ENCODE peak calls at places on chromosomes 3 and 15, in eight cellular contexts. B is mammary epithelial cell, X is pancreas, Z is fibroblast of lung, U is psoas muscle, N is stomach, V is sigmoid colon, P is astrocyte. Q is an unnamed sample.
A peak's percentile ranks its signal among the peaks of the same experiment; 100 is the strongest.

GRCh38 chr15:71747128-71748083 is 62.9 kb upstream of the NR2E3 start:
- DNase-seq in P (peak; percentile 82), U (no peak), B (peak; percentile 88), N (no peak), Z (peak; percentile 83), V (no peak), X (no peak), Q (no peak)

GRCh38 chr3:86282106-86282787 is 708.7 kb downstream of the VGLL3 start:
- DNase-seq in X (peak; percentile 54), P (no peak), B (no peak), V (no peak), N (no peak), U (peak; percentile 39), Z (no peak), Q (no peak)

GRCh38 chr3:59425942-59426341 is 376.1 kb upstream of the CFAP20DC start:
- DNase-seq in U (no peak), X (no peak), Z (no peak), B (no peak), P (no peak), N (no peak), V (no peak), Q (no peak)

GRCh38 chr15:100829457-100829856 is 50.2 kb upstream of the ALDH1A3 start:
- DNase-seq in V (no peak), N (no peak), P (no peak), B (no peak), X (no peak), U (no peak), Z (no peak), Q (no peak)

GRCh38 chr3:14256046-14256445 is 77.4 kb downstream of the LSM3 start:
- DNase-seq in N (no peak), V (no peak), Z (no peak), X (no peak), P (no peak), B (no peak), U (no peak), Q (no peak)

GRCh38 chr3:112811150-112811884 is 35.3 kb downstream of the CD200R1L start:
- DNase-seq in B (no peak), X (no peak), P (peak; percentile 94), U (no peak), V (peak; percentile 83), N (no peak), Z (peak; percentile 94), Q (peak; percentile 30)

GRCh38 chr3:48236531-48236930 is 4.4 kb upstream of the ZNF589 start:
- DNase-seq in Z (no peak), V (peak; percentile 47), N (no peak), X (no peak), P (no peak), U (no peak), B (no peak), Q (no peak)

GRCh38 chr3:111315911-111316310 is 226.1 kb upstream of the CD96 start:
- DNase-seq in N (no peak), B (peak; percentile 30), Z (peak; percentile 79), U (no peak), V (no peak), P (peak; percentile 78), X (no peak), Q (no peak)

GRCh38 chr3:178562869-178563232 is 26.6 kb downstream of the KCNMB2 start:
- DNase-seq in V (no peak), U (no peak), Z (no peak), B (no peak), X (no peak), N (no peak), P (peak; percentile 10), Q (no peak)

GRCh38 chr3:192090586-192090985 is 629.6 kb downstream of the PYDC2 start:
- DNase-seq in P (no peak), V (no peak), N (no peak), U (no peak), Z (no peak), X (no peak), B (no peak), Q (no peak)

GRCh38 chr3:15367059-15367458 is 34.7 kb upstream of the SH3BP5 start:
- DNase-seq in X (no peak), P (peak; percentile 44), N (no peak), V (no peak), B (peak; percentile 54), U (no peak), Z (peak; percentile 12), Q (no peak)

GRCh38 chr3:114293846-114294245 is at the start of gene TIGIT:
- DNase-seq in X (no peak), V (no peak), U (no peak), Z (no peak), N (no peak), P (no peak), B (no peak), Q (no peak)

GRCh38 chr3:66038384-66038725 is 363 bp downstream of the MAGI1 start:
- DNase-seq in U (no peak), P (no peak), B (no peak), Z (no peak), V (no peak), N (no peak), X (no peak), Q (no peak)

GRCh38 chr3:197466586-197467399 is 89.0 kb downstream of the BDH1 start:
- DNase-seq in B (peak; percentile 56), U (no peak), X (no peak), Z (peak; percentile 71), P (peak; percentile 75), N (no peak), V (no peak), Q (no peak)

GRCh38 chr3:143002083-143002712 is 828 bp downstream of the U2SURP start:
- DNase-seq in Z (peak; percentile 47), V (no peak), N (no peak), U (no peak), P (peak; percentile 10), B (peak; percentile 41), X (no peak), Q (no peak)

GRCh38 chr15:78438595-78439285 is 724 bp downstream of the IREB2 start:
- DNase-seq in U (no peak), Z (peak; percentile 24), V (no peak), P (peak; percentile 11), N (no peak), X (no peak), B (peak; percentile 11), Q (no peak)

GRCh38 chr15:76347507-76348055 is 11.0 kb downstream of the ISL2 start:
- DNase-seq in B (no peak), P (no peak), U (no peak), N (no peak), V (no peak), X (no peak), Z (no peak), Q (no peak)

GRCh38 chr3:62585861-62586260 is 212.5 kb upstream of the FEZF2 start:
- DNase-seq in U (no peak), Z (no peak), X (no peak), B (no peak), N (no peak), V (no peak), P (no peak), Q (no peak)

GRCh38 chr3:193874997-193875593 is 260.9 kb upstream of the HES1 start:
- DNase-seq in V (no peak), B (no peak), P (no peak), Z (no peak), U (no peak), X (no peak), N (no peak), Q (no peak)

GRCh38 chr3:72342450-72342849 is 505.8 kb downstream of the SHQ1 start:
- DNase-seq in P (no peak), N (no peak), Z (no peak), X (no peak), V (no peak), U (no peak), B (no peak), Q (no peak)

GRCh38 chr3:72340056-72340455 is 508.2 kb downstream of the SHQ1 start:
- DNase-seq in U (no peak), V (no peak), B (no peak), N (no peak), Z (no peak), X (no peak), P (no peak), Q (no peak)

GRCh38 chr3:72340476-72341379 is 507.5 kb downstream of the SHQ1 start:
- DNase-seq in N (no peak), X (no peak), V (no peak), P (no peak), Z (no peak), U (no peak), B (peak; percentile 22), Q (no peak)

GRCh38 chr3:72341943-72342342 is 506.3 kb downstream of the SHQ1 start:
- DNase-seq in V (no peak), Z (peak; percentile 30), U (no peak), N (no peak), P (no peak), X (no peak), B (no peak), Q (no peak)

GRCh38 chr3:72341380-72341770 is 506.9 kb downstream of the SHQ1 start:
- DNase-seq in B (no peak), X (no peak), P (no peak), N (no peak), U (no peak), Z (no peak), V (no peak), Q (no peak)
- H3K27ac ChIP-seq in B (no peak overlapping the region), X (no peak overlapping the region), P (no peak overlapping the region), N (peak overlapping the region; percentile 55), U (no peak overlapping the region), Z (no peak overlapping the region), V (peak overlapping the region; percentile 33), Q (no peak overlapping the region)

GRCh38 chr15:36734366-36734765 is 154.9 kb downstream of the CDIN1 start:
- DNase-seq in U (no peak), Z (no peak), P (no peak), B (no peak), N (no peak), V (no peak), X (no peak), Q (no peak)
- H3K4me1 ChIP-seq in U (no peaks in the 10 kb centered on the region), Z (peaks cover 4% of the 10 kb centered on the region), P (peaks cover 7% of the 10 kb centered on the region), B (peaks cover 7% of the 10 kb centered on the region), N (no peaks in the 10 kb centered on the region), V (no peaks in the 10 kb centered on the region), X (no peaks in the 10 kb centered on the region), Q (peaks cover 18% of the 10 kb centered on the region)

GRCh38 chr3:171772427-171773056 is 37.7 kb downstream of the PLD1 start:
- DNase-seq in U (peak; percentile 67), P (peak; percentile 29), B (peak; percentile 60), V (peak; percentile 68), Z (peak; percentile 78), X (no peak), N (peak; percentile 60), Q (no peak)
- TF ChIP-seq CTCF in U (peak; percentile 77), P (peak; percentile 84), B (peak; percentile 87), V (peak; percentile 52), Z (peak; percentile 83), X (peak; percentile 47), N (peak; percentile 54), Q (peak; percentile 77)

GRCh38 chr15:65067334-65067644 is 502 bp downstream of the RASL12 start:
- DNase-seq in X (no peak), P (no peak), U (no peak), V (no peak), Z (no peak), N (no peak), B (no peak), Q (no peak)

GRCh38 chr15:65066635-65067333 is 1.0 kb downstream of the RASL12 start:
- DNase-seq in N (no peak), P (no peak), X (no peak), V (peak; percentile 80), Z (no peak), U (no peak), B (no peak), Q (peak; percentile 57)

GRCh38 chr15:65067645-65068416 is at the start of gene RASL12:
- DNase-seq in P (no peak), V (no peak), N (no peak), X (no peak), Z (peak; percentile 34), U (no peak), B (no peak), Q (peak; percentile 52)

GRCh38 chr15:65068436-65068835 is 645 bp upstream of the RASL12 start:
- DNase-seq in Z (no peak), B (no peak), X (no peak), U (no peak), P (no peak), N (no peak), V (no peak), Q (no peak)

GRCh38 chr15:65066001-65066634 is 1.7 kb downstream of the RASL12 start:
- DNase-seq in V (no peak), N (no peak), P (peak; percentile 36), B (no peak), X (no peak), Z (no peak), U (no peak), Q (no peak)
- H3K27ac ChIP-seq in V (peak overlapping the region; percentile 95), N (peak overlapping the region; percentile 79), P (no peak overlapping the region), B (no peak overlapping the region), X (no peak overlapping the region), Z (no peak overlapping the region), U (peak overlapping the region; percentile 59), Q (peak overlapping the region; percentile 89)

Q was measured in left ventricle myocardium inferior.